ENCODE peak calls at places on chromosome 15, in six cellular contexts. H, E, B, U, R and Y are unnamed samples.

GRCh38 chr15:85706779-85707518 is 87.8 kb downstream of the KLHL25 start:
- DNase-seq in U (no peak), E (no peak), H (no peak), R (peak), B (no peak), Y (no peak)

GRCh38 chr15:73932381-73933191 is 6.3 kb downstream of the LOXL1 start:
- DNase-seq in E (no peak), R (no peak), U (no peak), B (no peak), H (no peak), Y (no peak)

GRCh38 chr15:90933310-90933709 is 961 bp upstream of the HDDC3 start:
- DNase-seq in R (no peak), U (no peak), E (no peak), H (no peak), B (no peak), Y (no peak)

GRCh38 chr15:88904257-88904807 is 8.8 kb downstream of the MFGE8 start:
- DNase-seq in U (no peak), H (no peak), R (no peak), B (no peak), E (no peak), Y (no peak)

GRCh38 chr15:64911317-64912186 is at the start of gene ANKDD1A:
- DNase-seq in R (peak), B (peak), E (peak), H (peak), U (peak), Y (peak)

GRCh38 chr15:67917037-67917436 is 77.2 kb upstream of the RNU6-1 start:
- DNase-seq in R (no peak), B (no peak), U (peak), E (no peak), H (peak), Y (no peak)

GRCh38 chr15:92808611-92809063 is 91.5 kb upstream of the CHD2 start:
- DNase-seq in U (no peak), H (no peak), R (no peak), B (no peak), E (no peak), Y (no peak)

GRCh38 chr15:68316061-68316804 is 38.7 kb downstream of the FEM1B start:
- DNase-seq in B (no peak), R (peak), U (peak), E (peak), H (peak), Y (peak)

GRCh38 chr15:49031764-49032270 is 14.4 kb downstream of the SECISBP2L start:
- DNase-seq in U (no peak), E (no peak), H (no peak), B (no peak), R (no peak), Y (no peak)

GRCh38 chr15:64461577-64462162 is 1.3 kb downstream of the ZNF609 start:
- DNase-seq in R (peak), E (peak), H (peak), U (peak), B (no peak), Y (peak)

GRCh38 chr15:71997691-71998090 is 120.3 kb downstream of the MYO9A start:
- DNase-seq in H (no peak), E (no peak), B (no peak), U (no peak), R (no peak), Y (no peak)